ENCODE peak calls at places on chromosomes 4 and X, in seven cellular contexts. X is pancreas, A is right atrium auricular region, Z is iPS DF 6.9, S is GM23248, R is body of pancreas, P is PC-9. V is an unnamed sample.

GRCh38 chr4:110626532-110627153 is 3.8 kb upstream of the PITX2 start:
- DNase-seq in P (no peak), R (no peak), X (no peak), A (no peak), S (no peak), Z (no peak), V (no peak)

GRCh38 chrX:153226344-153227190 is 47.5 kb downstream of the MAGEA1 start:
- DNase-seq in A (no peak), P (peak; percentile 30), S (peak; percentile 58), Z (peak; percentile 67), X (peak; percentile 16), R (peak; percentile 9), V (no peak)

GRCh38 chr4:166994686-166995085 is 239.6 kb downstream of the SPOCK3 start:
- DNase-seq in X (no peak), P (no peak), S (no peak), A (no peak), Z (no peak), R (no peak), V (no peak)

GRCh38 chr4:2818351-2818939 is 25.2 kb upstream of the ADD1 start:
- DNase-seq in R (no peak), S (peak; percentile 54), Z (no peak), P (no peak), A (no peak), X (no peak), V (no peak)

GRCh38 chrX:74262472-74263209 is 41.3 kb upstream of the ZCCHC13 start:
- DNase-seq in R (no peak), Z (no peak), X (no peak), S (no peak), P (no peak), A (no peak), V (no peak)

GRCh38 chr4:32106767-32107166 is 1386.6 kb downstream of the PCDH7 start:
- DNase-seq in X (no peak), R (no peak), Z (no peak), P (no peak), A (no peak), S (no peak), V (no peak)

GRCh38 chrX:49901068-49901467 is 21.3 kb upstream of the CLCN5 start:
- DNase-seq in S (no peak), Z (no peak), P (no peak), A (no peak), R (no peak), X (no peak), V (no peak)

GRCh38 chrX:48045410-48046311 is 25.8 kb downstream of the ZNF630 start:
- DNase-seq in X (peak; percentile 14), P (peak; percentile 20), R (no peak), A (no peak), S (peak; percentile 65), Z (no peak), V (no peak)

GRCh38 chr4:104909376-104909775 is 237.3 kb upstream of the TET2 start:
- DNase-seq in P (no peak), S (no peak), Z (no peak), X (no peak), R (no peak), A (no peak), V (no peak)

GRCh38 chr4:87557348-87557747 is 28.2 kb upstream of the SPARCL1 start:
- DNase-seq in S (no peak), Z (no peak), R (no peak), P (no peak), X (no peak), A (no peak), V (no peak)

GRCh38 chr4:57094482-57095223 is 15.5 kb downstream of the IGFBP7 start:
- DNase-seq in Z (no peak), P (no peak), S (peak; percentile 95), A (no peak), X (no peak), R (no peak), V (no peak)

GRCh38 chr4:77600521-77601451 is 4.8 kb upstream of the CXCL13 start:
- DNase-seq in S (peak; percentile 58), A (no peak), R (peak; percentile 39), P (no peak), X (peak; percentile 43), Z (no peak), V (peak; percentile 52)

GRCh38 chr4:6172093-6172926 is 28.0 kb downstream of the JAKMIP1 start:
- DNase-seq in P (no peak), Z (no peak), R (no peak), S (no peak), A (no peak), X (no peak), V (peak; percentile 8)

GRCh38 chr4:159357350-159357749 is 254.5 kb downstream of the RAPGEF2 start:
- DNase-seq in Z (no peak), R (no peak), P (no peak), X (no peak), S (no peak), A (no peak), V (no peak)

GRCh38 chr4:103845075-103845474 is 125.3 kb upstream of the TACR3 start:
- DNase-seq in X (no peak), R (no peak), S (no peak), P (no peak), Z (no peak), A (no peak), V (no peak)

GRCh38 chr4:6374575-6374974 is 97.8 kb downstream of the PPP2R2C start:
- DNase-seq in X (no peak), Z (no peak), R (no peak), P (no peak), S (no peak), A (no peak), V (no peak)

GRCh38 chrX:66676990-66677389 is 38.1 kb upstream of the EDA2R start:
- DNase-seq in P (no peak), X (no peak), R (no peak), S (peak; percentile 85), Z (no peak), A (no peak), V (no peak)

GRCh38 chr4:6198278-6198677 is 2.1 kb downstream of the JAKMIP1 start:
- DNase-seq in X (no peak), S (no peak), A (no peak), P (no peak), R (no peak), Z (no peak), V (no peak)

GRCh38 chrX:134760671-134761070 is 102.4 kb upstream of the PLAC1 start:
- DNase-seq in P (no peak), Z (no peak), S (no peak), A (no peak), R (no peak), X (no peak), V (no peak)

DNA sequence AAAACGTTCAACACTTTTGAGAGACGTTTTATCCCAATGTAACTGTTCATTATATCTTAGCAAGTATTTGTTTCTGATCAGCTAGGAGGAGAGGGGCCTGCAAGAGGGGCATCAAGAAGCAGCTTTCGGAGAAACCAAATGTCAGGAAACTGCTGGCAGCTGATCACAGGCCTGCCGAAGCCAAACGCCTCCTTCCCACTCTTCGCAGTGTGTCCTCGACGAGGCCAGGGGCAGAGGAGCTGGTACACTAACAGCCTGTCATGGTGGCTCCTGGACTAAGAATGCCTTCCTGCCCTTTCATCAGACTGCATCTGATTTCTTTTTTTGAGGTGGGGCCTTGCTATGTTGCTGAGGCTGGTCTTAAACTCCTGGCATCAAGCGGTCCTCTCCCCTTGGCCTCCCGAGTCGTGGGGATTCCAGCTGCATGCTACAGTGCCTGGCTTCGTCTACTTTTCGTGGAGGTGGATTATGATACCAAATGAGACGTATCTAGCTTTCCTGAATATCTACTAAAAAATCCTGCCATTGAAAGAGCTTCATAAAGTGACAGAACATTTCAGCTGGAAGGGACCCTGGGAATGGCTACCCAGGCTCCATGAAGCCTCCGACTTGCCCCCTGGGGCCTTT is 134.8 kb downstream of the AFAP1 start:
- DNase-seq in A (peak; percentile 44), Z (no peak), R (no peak), X (no peak), S (no peak), P (no peak), V (no peak)
- H3K4me1 ChIP-seq in A (peaks cover 47% of the 10 kb centered on the region), Z (peaks cover 5% of the 10 kb centered on the region), R (peaks cover 37% of the 10 kb centered on the region), X (peaks cover 21% of the 10 kb centered on the region), S (peaks cover 37% of the 10 kb centered on the region), P (peaks cover 25% of the 10 kb centered on the region), V (peaks cover 13% of the 10 kb centered on the region)

GRCh38 chrX:132483523-132483922 is 5.3 kb downstream of the MBNL3 start:
- DNase-seq in Z (no peak), X (no peak), R (no peak), P (no peak), S (no peak), A (no peak), V (no peak)
- H3K4me1 ChIP-seq in Z (no peaks in the 10 kb centered on the region), X (peaks cover 26% of the 10 kb centered on the region), R (peaks cover 66% of the 10 kb centered on the region), P (peaks cover 17% of the 10 kb centered on the region), S (peaks cover 15% of the 10 kb centered on the region), A (no peaks in the 10 kb centered on the region), V (no peaks in the 10 kb centered on the region)

DNA sequence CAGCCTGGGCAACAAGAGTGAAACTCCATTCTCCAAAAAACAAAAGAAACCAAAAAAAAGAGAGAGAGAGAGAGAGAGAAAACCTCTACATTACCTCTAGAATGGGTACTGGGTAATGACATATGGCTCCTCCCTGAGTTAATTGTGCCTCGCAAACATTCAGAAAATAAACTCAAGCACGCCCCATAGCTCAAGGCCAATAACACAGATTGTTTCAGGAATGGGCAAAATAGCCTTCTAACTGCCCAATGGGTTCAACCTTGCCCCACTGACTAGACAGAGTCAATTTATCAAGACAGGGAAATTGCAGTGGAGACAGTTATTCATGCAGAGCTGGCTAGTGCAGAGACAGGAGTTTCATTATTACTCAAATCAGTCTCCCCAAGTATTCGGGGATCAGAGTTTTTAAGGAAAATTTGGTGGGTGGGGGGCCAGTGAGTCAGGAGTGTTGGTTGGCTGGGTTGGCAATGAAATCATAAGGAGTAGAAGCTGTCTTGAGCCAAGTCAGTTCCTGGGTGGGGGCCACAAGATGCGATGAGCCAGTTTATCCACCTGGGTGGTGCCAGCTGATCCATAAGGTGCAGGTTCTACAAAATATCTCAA is 25.1 kb downstream of the NIPAL1 start:
- DNase-seq in P (no peak), R (no peak), Z (no peak), A (no peak), X (no peak), S (no peak), V (no peak)
- H3K4me1 ChIP-seq in P (peaks cover 4% of the 10 kb centered on the region), R (peaks cover 12% of the 10 kb centered on the region), Z (no peaks in the 10 kb centered on the region), A (no peaks in the 10 kb centered on the region), X (peaks cover 13% of the 10 kb centered on the region), S (no peaks in the 10 kb centered on the region), V (no peaks in the 10 kb centered on the region)

GRCh38 chr4:182897601-182898478 is 19.3 kb downstream of the DCTD start:
- DNase-seq in S (no peak), X (no peak), R (no peak), A (no peak), Z (no peak), P (no peak), V (no peak)

GRCh38 chr4:182901337-182901736 is 15.8 kb downstream of the DCTD start:
- DNase-seq in R (no peak), A (no peak), P (no peak), Z (no peak), X (no peak), S (no peak), V (no peak)

GRCh38 chr4:182895791-182896292 is 21.3 kb downstream of the DCTD start:
- DNase-seq in A (no peak), R (peak; percentile 51), X (peak; percentile 59), Z (no peak), S (no peak), P (no peak), V (no peak)

GRCh38 chr4:182896421-182896820 is 20.8 kb downstream of the DCTD start:
- DNase-seq in A (no peak), X (no peak), P (no peak), Z (no peak), R (no peak), S (no peak), V (no peak)

DNA sequence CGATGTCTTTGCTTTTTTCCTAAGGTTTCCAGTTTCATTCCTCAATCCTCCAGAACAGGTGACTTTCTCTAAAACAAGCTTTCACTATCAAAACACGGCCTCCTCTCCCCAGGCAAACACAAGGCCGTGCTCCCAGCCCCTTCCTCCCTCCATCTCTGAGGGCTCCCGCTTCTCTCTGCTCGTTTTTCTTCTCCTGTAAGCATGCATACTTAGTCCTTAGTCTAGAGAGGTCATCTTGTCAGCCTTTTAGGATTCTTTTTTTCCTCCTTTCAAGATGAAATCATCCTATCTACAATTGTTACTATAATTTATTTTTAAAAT is 18.7 kb downstream of the DCTD start:
- DNase-seq in P (no peak), A (no peak), X (no peak), S (no peak), R (no peak), Z (no peak), V (no peak)
- H3K4me1 ChIP-seq in P (no peaks in the 10 kb centered on the region), A (no peaks in the 10 kb centered on the region), X (peaks cover 28% of the 10 kb centered on the region), S (no peaks in the 10 kb centered on the region), R (peaks cover 30% of the 10 kb centered on the region), Z (no peaks in the 10 kb centered on the region), V (no peaks in the 10 kb centered on the region)

V was measured in prostate gland.